ENCODE peak calls at places on chromosomes 7 and 10, in six cellular contexts. Y is iPS-NIHi11, U is dorsolateral prefrontal cortex, T is NCI-H187 treated with DMSO at 0.1 percent for 48 hours, H is fibroblast of the conjunctiva, R is EH. Q is an unnamed sample.

GRCh38 chr10:25017247-25017590 is 807 bp downstream of the THNSL1 start:
- DNase-seq in Y (peak; percentile 14), U (peak; percentile 9), T (peak; percentile 5), H (no peak), R (no peak), Q (no peak)

GRCh38 chr10:5511885-5512280 is 12.5 kb upstream of the CALML5 start:
- DNase-seq in Y (no peak), U (no peak), T (no peak), H (no peak), R (no peak), Q (no peak)

GRCh38 chr10:78408011-78408410 is 374.3 kb downstream of the RPS24 start:
- DNase-seq in Y (no peak), U (no peak), T (no peak), H (no peak), R (no peak), Q (no peak)

GRCh38 chr7:32892521-32893224 is 1.1 kb upstream of the KBTBD2 start:
- DNase-seq in Y (peak; percentile 33), U (peak; percentile 37), T (no peak), H (peak; percentile 47), R (peak; percentile 75), Q (no peak)

GRCh38 chr7:117025891-117026290 is 72.6 kb downstream of the ST7 start:
- DNase-seq in Y (no peak), U (no peak), T (no peak), H (no peak), R (peak; percentile 32), Q (no peak)

GRCh38 chr7:106486331-106486730 is 174.6 kb downstream of the CCDC71L start:
- DNase-seq in Y (no peak), U (no peak), T (no peak), H (no peak), R (peak; percentile 82), Q (no peak)

GRCh38 chr7:1065263-1066260 is 21.2 kb downstream of the GPR146 start:
- DNase-seq in Y (peak; percentile 96), U (peak; percentile 90), T (peak; percentile 59), H (peak; percentile 38), R (peak; percentile 75), Q (no peak)

GRCh38 chr10:131580076-131580652 is 268.6 kb upstream of the TCERG1L start:
- DNase-seq in Y (no peak), U (no peak), T (peak; percentile 38), H (no peak), R (no peak), Q (no peak)

GRCh38 chr10:23871211-23871610 is 337.7 kb upstream of the KIAA1217 start:
- DNase-seq in Y (no peak), U (no peak), T (no peak), H (no peak), R (no peak), Q (no peak)

GRCh38 chr10:86389441-86390193 is 23.0 kb upstream of the GRID1 start:
- DNase-seq in Y (peak; percentile 93), U (no peak), T (no peak), H (peak; percentile 17), R (peak; percentile 47), Q (no peak)

Q was measured in NCI-H1436 treated with DMSO at 0.1 percent for 48 hours.